ENCODE peak calls at places on chromosomes 1 and 21, in eight cellular contexts. X, U, G, T, M, P, K and Z are unnamed samples. For H3K4me1, the result is how much of the 10 kb centered on the place peaks cover.

GRCh38 chr1:181324797-181325616 is 158.3 kb upstream of the CACNA1E start:
- DNase-seq in X (no peak), U (no peak), P (peak), T (no peak), G (peak), K (no peak), M (no peak), Z (no peak)

GRCh38 chr1:46171351-46171750 is 3.5 kb upstream of the TSPAN1 start:
- DNase-seq in T (peak), M (no peak), U (peak), K (no peak), G (no peak), X (peak), P (peak), Z (peak)

GRCh38 chr1:81165963-81166362 is 634.8 kb upstream of the ADGRL2 start:
- DNase-seq in M (no peak), X (no peak), G (no peak), T (no peak), U (no peak), P (peak), K (no peak), Z (no peak)

GRCh38 chr1:167158095-167158812 is 62.4 kb upstream of the POU2F1 start:
- DNase-seq in U (no peak), P (no peak), K (no peak), G (no peak), X (no peak), M (no peak), T (no peak), Z (no peak)

GRCh38 chr1:50841791-50842387 is 118.2 kb downstream of the FAF1 start:
- DNase-seq in P (no peak), T (no peak), G (no peak), K (no peak), M (peak), X (no peak), U (no peak), Z (no peak)

GRCh38 chr1:70667771-70668170 is 256.7 kb downstream of the CTH start:
- DNase-seq in X (no peak), M (no peak), P (no peak), G (no peak), U (no peak), K (no peak), T (no peak), Z (no peak)

GRCh38 chr1:192147221-192147620 is 11.0 kb upstream of the RGS18 start:
- DNase-seq in U (no peak), P (no peak), K (no peak), M (peak), X (no peak), T (no peak), G (no peak), Z (no peak)

GRCh38 chr1:7616076-7616833 is 154.8 kb upstream of the VAMP3 start:
- DNase-seq in X (peak), K (peak), P (peak), U (peak), G (no peak), T (peak), M (peak), Z (peak)

GRCh38 chr21:36694593-36695282 is 4.2 kb upstream of the SIM2 start:
- DNase-seq in U (no peak), K (no peak), T (no peak), P (no peak), G (no peak), X (no peak), M (no peak), Z (no peak)

GRCh38 chr21:42836402-42836666 is 43.0 kb downstream of the WDR4 start:
- DNase-seq in K (no peak), M (no peak), U (no peak), X (no peak), P (no peak), T (no peak), G (no peak), Z (no peak)

GRCh38 chr1:165481820-165482532 is 37.0 kb upstream of the RXRG start:
- DNase-seq in P (peak), U (no peak), M (peak), K (peak), T (peak), X (no peak), G (no peak), Z (peak)

GRCh38 chr21:26148071-26148470 is 22.5 kb downstream of the APP start:
- DNase-seq in K (no peak), T (no peak), P (no peak), G (no peak), X (no peak), M (no peak), U (no peak), Z (no peak)

GRCh38 chr1:30787856-30788495 is 30.4 kb upstream of the LAPTM5 start:
- DNase-seq in U (no peak), G (no peak), P (no peak), K (peak), M (no peak), X (peak), T (no peak), Z (no peak)
- H3K27ac ChIP-seq in U (no peak), G (no peak), P (no peak), K (no peak), M (no peak), X (no peak), T (no peak), Z (no peak)

DNA sequence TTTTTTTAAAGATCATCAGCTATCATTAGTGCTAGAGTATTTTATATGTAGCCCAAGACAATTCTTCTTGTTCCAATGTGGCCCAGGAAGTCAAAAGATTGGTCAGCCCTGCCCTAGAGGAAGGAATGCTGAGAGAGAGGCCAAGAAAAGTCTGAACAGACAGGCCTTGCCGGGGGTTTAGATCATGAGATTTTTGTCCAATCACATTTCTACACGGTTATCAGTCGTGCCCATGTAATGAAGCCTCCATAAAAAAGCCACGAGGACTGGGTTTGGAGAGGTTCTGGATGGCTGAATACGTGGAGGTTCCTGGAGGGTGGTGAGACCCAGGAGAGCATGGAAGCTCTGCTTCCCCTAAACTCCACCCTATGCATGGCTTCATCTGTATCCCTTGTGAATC is 24.3 kb upstream of the ENO1 start:
- DNase-seq in T (no peak), U (no peak), K (no peak), X (no peak), G (no peak), P (peak), M (peak), Z (no peak)
- TF ChIP-seq CTCF in T (no peak), U (no peak), K (no peak), X (no peak), G (no peak), P (no peak), M (peak), Z (no peak)

GRCh38 chr1:114037503-114037890 is 58.2 kb downstream of the OLFML3 start:
- DNase-seq in X (no peak), T (no peak), G (no peak), P (no peak), U (no peak), K (no peak), M (no peak), Z (no peak)

GRCh38 chr1:114034561-114035303 is 55.5 kb downstream of the OLFML3 start:
- DNase-seq in T (no peak), U (no peak), P (peak), G (no peak), X (no peak), M (no peak), K (no peak), Z (no peak)

GRCh38 chr1:114033961-114034360 is 54.7 kb downstream of the OLFML3 start:
- DNase-seq in X (no peak), G (no peak), K (no peak), P (peak), T (no peak), U (no peak), M (no peak), Z (no peak)

GRCh38 chr1:114033219-114033706 is 54.0 kb downstream of the OLFML3 start:
- DNase-seq in T (no peak), M (peak), P (peak), G (no peak), K (no peak), U (peak), X (no peak), Z (no peak)

DNA sequence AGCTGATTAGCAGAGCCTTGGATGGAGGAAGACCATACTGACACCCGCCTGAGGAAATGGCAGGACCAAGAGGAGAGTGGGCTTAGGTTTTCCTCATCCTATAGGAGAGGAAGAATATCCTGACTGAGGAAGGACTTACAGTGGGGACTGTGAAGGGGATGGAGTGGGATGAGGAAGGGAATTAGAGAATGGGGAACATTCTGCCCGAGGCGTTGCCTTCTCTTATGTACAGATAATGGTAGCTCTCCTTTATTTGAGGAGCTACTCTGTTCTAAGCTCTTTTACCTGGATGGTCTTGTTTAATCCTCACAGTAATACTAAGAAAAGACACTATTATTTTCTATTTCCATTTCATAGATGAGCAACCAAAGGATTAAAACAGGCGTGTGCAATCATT is 56.0 kb downstream of the OLFML3 start:
- DNase-seq in X (no peak), G (no peak), U (no peak), T (no peak), P (no peak), K (no peak), M (no peak), Z (no peak)
- H3K4me1 ChIP-seq in X (under half), G (under half), U (under half), T (under half), P (under half), K (under half), M (under half), Z (under half)

DNA sequence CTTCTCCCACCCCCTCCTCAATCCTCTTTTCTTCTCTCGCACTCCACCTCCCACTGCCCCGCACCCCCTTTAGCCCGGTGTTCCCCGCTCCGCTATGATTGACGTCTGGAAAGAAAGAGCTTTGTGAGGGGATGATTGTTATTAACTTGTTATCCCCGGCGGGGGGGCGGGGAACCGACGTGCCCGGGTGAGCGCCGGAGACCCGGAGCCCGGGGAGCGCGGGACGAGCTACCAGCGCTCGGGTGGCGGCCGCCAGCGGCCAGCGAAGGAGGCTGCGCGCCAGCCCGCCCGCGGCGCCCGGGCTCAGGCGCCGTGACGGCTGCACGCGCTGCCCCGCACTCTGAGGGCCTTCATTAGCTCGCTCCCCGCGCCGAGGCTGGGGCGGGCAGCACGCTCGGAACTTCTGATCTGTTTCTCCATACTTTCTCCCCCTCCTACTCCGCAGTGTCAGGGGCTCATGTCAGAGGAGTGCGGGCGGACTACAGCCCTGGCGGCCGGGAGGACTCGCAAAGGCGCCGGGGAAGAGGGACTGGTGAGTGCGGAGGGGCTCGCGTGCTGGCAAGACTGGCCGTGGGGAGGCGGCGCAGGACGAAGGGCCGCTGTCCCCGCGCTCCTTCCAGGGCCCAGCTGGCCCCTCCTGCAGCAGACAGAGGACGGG is 2.1 kb downstream of the LHX8 start:
- DNase-seq in T (no peak), G (no peak), X (no peak), K (no peak), M (no peak), U (no peak), P (no peak), Z (no peak)
- H3K27ac ChIP-seq in T (no peak), G (no peak), X (no peak), K (no peak), M (no peak), U (no peak), P (no peak), Z (no peak)

DNA sequence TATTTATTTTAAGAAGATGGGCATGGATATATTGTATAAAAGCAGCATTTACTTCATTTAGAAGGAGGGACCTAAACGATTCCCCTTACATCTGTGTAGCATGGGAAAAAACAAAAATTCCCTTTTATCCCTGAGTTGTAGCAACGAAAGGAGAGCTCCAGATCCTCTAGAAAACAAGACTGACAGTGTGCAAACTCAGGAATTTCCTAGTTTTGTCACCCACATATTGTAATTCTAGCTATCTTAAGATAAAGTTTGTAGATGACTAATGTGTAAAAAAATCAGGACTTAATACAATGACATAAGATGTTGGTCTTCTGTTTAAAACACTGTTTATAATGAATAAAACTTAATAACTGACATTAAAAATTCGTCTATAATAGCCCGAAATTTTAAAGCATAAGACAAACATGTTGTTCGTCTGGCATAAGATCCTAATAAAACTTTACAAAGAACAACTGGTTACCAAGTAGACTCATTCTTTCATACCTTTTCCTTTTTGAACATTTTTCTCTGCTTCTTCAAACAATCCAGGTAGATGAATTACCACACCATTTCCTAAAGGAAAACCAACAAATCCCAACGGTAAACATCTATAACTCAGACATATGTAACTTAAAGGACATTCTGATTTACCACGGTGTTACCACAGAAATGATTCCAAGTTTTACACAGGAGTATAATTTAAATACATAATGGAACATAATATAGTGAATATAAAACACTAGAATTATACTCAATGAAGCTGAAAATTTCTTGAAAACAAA is 15.2 kb downstream of the ADSS2 start:
- DNase-seq in M (peak), P (peak), X (no peak), K (no peak), G (no peak), T (no peak), U (no peak), Z (no peak)
- TF ChIP-seq CTCF in M (no peak), P (no peak), X (no peak), K (no peak), G (no peak), T (no peak), U (no peak), Z (no peak)

DNA sequence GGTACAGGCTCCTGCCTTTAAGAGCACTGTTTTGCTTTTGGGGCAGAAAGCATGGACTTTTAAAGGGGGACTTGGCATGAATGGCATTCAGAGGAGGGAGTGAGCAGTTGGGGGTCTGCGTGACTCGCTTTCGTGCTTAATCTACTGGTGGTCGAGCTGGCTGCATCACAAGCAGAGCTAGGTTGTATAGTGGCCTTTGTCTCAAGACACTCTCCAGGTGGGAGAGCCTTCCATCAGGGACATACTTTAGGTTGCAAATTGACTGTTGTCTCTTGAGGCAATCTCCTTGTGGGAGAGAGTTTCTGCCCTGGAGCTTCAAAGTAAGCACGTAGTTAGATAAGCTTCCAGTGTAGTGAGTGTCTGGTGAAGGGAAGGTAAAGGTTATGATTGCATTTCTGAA is 93.9 kb downstream of the C1orf21 start:
- DNase-seq in X (no peak), T (no peak), U (no peak), M (no peak), G (no peak), P (no peak), K (no peak), Z (no peak)
- H3K4me1 ChIP-seq in X (under half), T (under half), U (under half), M (under half), G (under half), P (under half), K (under half), Z (under half)

GRCh38 chr21:43981151-43981870 is 30.8 kb upstream of the TRAPPC10 start:
- DNase-seq in G (no peak), K (no peak), X (no peak), M (peak), U (no peak), T (no peak), P (no peak), Z (no peak)
- H3K27ac ChIP-seq in G (no peak), K (no peak), X (no peak), M (no peak), U (no peak), T (no peak), P (peak), Z (no peak)

DNA sequence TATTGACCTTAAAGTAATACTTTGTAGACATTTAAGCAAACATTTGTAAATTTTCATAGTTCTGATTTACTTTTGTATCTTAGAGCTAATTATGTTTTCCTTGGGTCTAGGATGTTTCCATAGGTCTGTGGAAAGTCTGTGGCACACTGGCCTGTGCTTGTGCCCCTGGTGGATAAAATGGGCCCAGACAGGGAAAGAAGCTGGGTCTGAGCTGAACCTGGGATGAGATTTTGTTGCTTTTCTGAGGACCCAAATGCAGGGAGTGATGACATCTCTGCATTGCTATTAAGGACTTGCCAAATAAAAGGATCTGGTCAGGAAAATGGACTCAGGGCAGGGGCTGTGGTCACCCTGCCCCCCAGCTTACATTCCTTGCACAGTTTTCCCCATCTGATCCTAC is 41.8 kb downstream of the C1orf21 start:
- DNase-seq in G (no peak), X (no peak), K (no peak), T (no peak), P (no peak), M (peak), U (no peak), Z (no peak)
- TF ChIP-seq CTCF in G (no peak), X (no peak), K (no peak), T (no peak), P (peak), M (no peak), U (no peak), Z (no peak)